ENCODE peak calls at places on chromosomes 5 and 9, in seven cellular contexts. U is H4; C is DMS153; Q is prostate gland; Z is ACHN; H is activated T-helper 9 cell treated with anti-CD3 and anti-CD28 coated beads, Interleukin-2, amount 50 U/mL, for 16 hours; M is AG08396. F is an unnamed sample.

GRCh38 chr5:38556599-38557308 is at the start of gene LIFR:
- DNase-seq in U (peak), Q (peak), C (peak), M (peak), H (peak), Z (peak), F (peak)

GRCh38 chr9:133886563-133887501 is 105.3 kb downstream of the VAV2 start:
- DNase-seq in Q (no peak), C (no peak), Z (no peak), U (no peak), M (no peak), H (no peak), F (no peak)

GRCh38 chr9:5622019-5622418 is 6.9 kb upstream of the RIC1 start:
- DNase-seq in M (peak), H (no peak), Q (no peak), C (no peak), Z (no peak), U (peak), F (no peak)

GRCh38 chr5:60483046-60483445 is 216.9 kb downstream of the DEPDC1B start:
- DNase-seq in M (no peak), Z (no peak), Q (no peak), H (no peak), C (no peak), U (no peak), F (no peak)

GRCh38 chr9:95822583-95823431 is 52.7 kb upstream of the ERCC6L2 start:
- DNase-seq in Z (peak), Q (no peak), H (no peak), C (no peak), M (peak), U (peak), F (no peak)

GRCh38 chr5:71937906-71938698 is 169.2 kb upstream of the MAP1B start:
- DNase-seq in M (no peak), Q (no peak), U (peak), C (peak), Z (no peak), H (no peak), F (no peak)

GRCh38 chr9:114001410-114001685 is 76.8 kb downstream of the AMBP start:
- DNase-seq in Z (no peak), H (no peak), C (no peak), U (no peak), M (no peak), Q (no peak), F (no peak)

GRCh38 chr5:111743993-111744392 is 13.0 kb downstream of the NREP start:
- DNase-seq in C (no peak), Q (no peak), H (no peak), M (no peak), Z (no peak), U (no peak), F (no peak)

GRCh38 chr5:129405222-129405621 is 54.9 kb upstream of the ADAMTS19 start:
- DNase-seq in M (no peak), H (no peak), U (no peak), Z (no peak), C (no peak), Q (no peak), F (no peak)

GRCh38 chr9:101510344-101510940 is 23.2 kb upstream of the RNF20 start:
- DNase-seq in H (no peak), U (no peak), Z (no peak), C (no peak), M (no peak), Q (no peak), F (no peak)

GRCh38 chr9:107810493-107810931 is 320.9 kb upstream of the KLF4 start:
- DNase-seq in H (no peak), Q (no peak), Z (no peak), U (peak), C (no peak), M (peak), F (no peak)

GRCh38 chr5:110289213-110289810 is 437.2 kb downstream of the TMEM232 start:
- DNase-seq in M (no peak), H (no peak), U (no peak), Q (no peak), Z (no peak), C (no peak), F (no peak)

GRCh38 chr5:14035859-14036440 is 91.5 kb upstream of the DNAH5 start:
- DNase-seq in Z (peak), H (no peak), Q (peak), C (peak), U (peak), M (peak), F (no peak)

GRCh38 chr5:40569549-40570270 is 110.0 kb upstream of the PTGER4 start:
- DNase-seq in H (no peak), Z (no peak), C (no peak), U (no peak), Q (no peak), M (no peak), F (no peak)

GRCh38 chr5:57445006-57445714 is 37.5 kb downstream of the ACTBL2 start:
- DNase-seq in Q (no peak), M (no peak), Z (no peak), U (no peak), H (no peak), C (no peak), F (no peak)

GRCh38 chr5:121090822-121091221 is 626.7 kb downstream of the PRR16 start:
- DNase-seq in C (no peak), U (peak), Z (no peak), H (no peak), Q (no peak), M (no peak), F (no peak)

GRCh38 chr9:137305060-137305787 is 3.2 kb upstream of the NRARP start:
- DNase-seq in C (peak), Q (peak), H (peak), M (peak), U (no peak), Z (no peak), F (no peak)

GRCh38 chr9:134652291-134653225 is 11.0 kb downstream of the COL5A1 start:
- DNase-seq in U (no peak), Z (no peak), M (no peak), C (no peak), H (no peak), Q (no peak), F (peak)

GRCh38 chr5:172637122-172637580 is 3.9 kb upstream of the NEURL1B start:
- DNase-seq in U (no peak), C (peak), Z (peak), H (no peak), M (no peak), Q (peak), F (peak)

GRCh38 chr5:93800988-93801811 is 59.8 kb upstream of the POU5F2 start:
- DNase-seq in U (peak), Q (peak), M (peak), C (no peak), Z (peak), H (no peak), F (no peak)

GRCh38 chr9:133711428-133712220 is 26.5 kb downstream of the SARDH start:
- DNase-seq in U (no peak), Q (no peak), C (no peak), H (no peak), M (no peak), Z (no peak), F (peak)

GRCh38 chr9:89408628-89409101 is 89.2 kb downstream of the SEMA4D start:
- DNase-seq in C (no peak), Z (no peak), M (no peak), U (peak), H (peak), Q (no peak), F (no peak)

GRCh38 chr9:107983762-107984161 is 494.2 kb upstream of the KLF4 start:
- DNase-seq in H (no peak), Z (no peak), U (no peak), Q (no peak), C (no peak), M (no peak), F (no peak)

GRCh38 chr9:19420877-19421276 is 12.1 kb downstream of the ACER2 start:
- DNase-seq in M (no peak), Z (no peak), H (no peak), Q (no peak), C (no peak), U (no peak), F (no peak)

GRCh38 chr5:172958268-172959046 is 767 bp upstream of the RPL26L1 start:
- DNase-seq in M (peak), U (no peak), Z (peak), C (no peak), H (peak), Q (peak), F (peak)

GRCh38 chr5:158194561-158194961 is 335.6 kb upstream of the CLINT1 start:
- DNase-seq in U (no peak), Z (no peak), Q (no peak), H (no peak), C (no peak), M (no peak), F (no peak)

GRCh38 chr9:104767507-104767906 is 3.6 kb downstream of the NIPSNAP3B start:
- DNase-seq in H (no peak), U (no peak), Z (no peak), C (no peak), M (no peak), Q (no peak), F (no peak)

GRCh38 chr5:54045077-54045792 is 265.1 kb downstream of the ARL15 start:
- DNase-seq in M (no peak), Z (no peak), U (no peak), H (no peak), Q (no peak), C (no peak), F (no peak)

GRCh38 chr5:7764452-7764851 is 86.5 kb downstream of the CFAP90 start:
- DNase-seq in H (no peak), U (no peak), M (no peak), C (no peak), Z (no peak), Q (no peak), F (no peak)

GRCh38 chr9:125889524-125890473 is 142.6 kb downstream of the PBX3 start:
- DNase-seq in C (no peak), Q (no peak), H (peak), M (peak), U (no peak), Z (peak), F (peak)

GRCh38 chr9:89171231-89171630 is 7.4 kb downstream of the SHC3 start:
- DNase-seq in M (no peak), U (no peak), C (no peak), Z (no peak), H (no peak), Q (no peak), F (no peak)

GRCh38 chr5:516338-516925 is 7.8 kb downstream of the SLC9A3 start:
- DNase-seq in Z (no peak), U (no peak), C (no peak), Q (no peak), H (no peak), M (no peak), F (no peak)